ENCODE peak calls at places on chromosomes 11 and 22, in seven cellular contexts. W, D, E, U, I, V and M are unnamed samples.

GRCh38 chr11:2182075-2182474 is 10.5 kb upstream of the TH start:
- DNase-seq in W (no peak), D (no peak), E (no peak), U (no peak), I (no peak), V (no peak), M (no peak)

GRCh38 chr11:109486129-109486528 is 64.1 kb downstream of the C11orf87 start:
- DNase-seq in W (no peak), D (no peak), E (no peak), U (no peak), I (no peak), V (no peak), M (no peak)

GRCh38 chr22:49958961-49959781 is 1.4 kb upstream of the PIM3 start:
- DNase-seq in W (peak), D (no peak), E (no peak), U (no peak), I (no peak), V (no peak), M (no peak)

GRCh38 chr11:64534950-64535349 is 56.1 kb upstream of the SLC22A12 start:
- DNase-seq in W (peak), D (no peak), E (no peak), U (no peak), I (no peak), V (no peak), M (no peak)

GRCh38 chr11:15434529-15434928 is 319.8 kb downstream of the INSC start:
- DNase-seq in W (no peak), D (no peak), E (no peak), U (no peak), I (no peak), V (no peak), M (no peak)

GRCh38 chr11:2551131-2551530 is 106.3 kb downstream of the KCNQ1 start:
- DNase-seq in W (no peak), D (no peak), E (no peak), U (no peak), I (no peak), V (no peak), M (no peak)

GRCh38 chr11:104823638-104824037 is 74.6 kb downstream of the CASP12 start:
- DNase-seq in W (no peak), D (no peak), E (no peak), U (no peak), I (no peak), V (no peak), M (no peak)

GRCh38 chr11:111718436-111719325 is 47.5 kb downstream of the PPP2R1B start:
- DNase-seq in W (no peak), D (no peak), E (no peak), U (peak), I (no peak), V (no peak), M (peak)

GRCh38 chr22:44192098-44192810 is 11.5 kb downstream of the PARVG start:
- DNase-seq in W (peak), D (peak), E (no peak), U (peak), I (peak), V (no peak), M (no peak)

GRCh38 chr22:44622685-44623084 is 79.3 kb upstream of the PRR5 start:
- DNase-seq in W (no peak), D (no peak), E (no peak), U (no peak), I (no peak), V (no peak), M (no peak)

GRCh38 chr11:118109231-118109630 is 22.5 kb upstream of the SMIM35 start:
- DNase-seq in W (no peak), D (no peak), E (peak), U (peak), I (no peak), V (no peak), M (peak)

GRCh38 chr11:33195391-33196190 is 34.3 kb upstream of the CSTF3 start:
- DNase-seq in W (no peak), D (no peak), E (no peak), U (no peak), I (no peak), V (no peak), M (no peak)